ENCODE peak calls at places on chromosomes 2 and 18, in five cellular contexts. One of them, this sample, is unnamed.

GRCh38 chr2:3129867-3130266 is 247.8 kb downstream of the EIPR1 start:
- DNase-seq in GM12878: no peak
- DNase-seq in HEK293T: no peak
- DNase-seq in H1: no peak
- DNase-seq in HepG2: no peak
- DNase-seq in this sample: no peak

GRCh38 chr2:219637842-219638185 is 10.4 kb downstream of the SLC4A3 start:
- DNase-seq in GM12878: no peak
- DNase-seq in HEK293T: no peak
- DNase-seq in H1: no peak
- DNase-seq in HepG2: no peak
- DNase-seq in this sample: no peak

GRCh38 chr2:3008551-3009498 is 368.8 kb downstream of the EIPR1 start:
- DNase-seq in GM12878: no peak
- DNase-seq in H1: no peak
- DNase-seq in HepG2: no peak
- DNase-seq in HEK293T: no peak
- DNase-seq in this sample: no peak

GRCh38 chr2:69062307-69062706 is 49.3 kb downstream of the ANTXR1 start:
- DNase-seq in GM12878: no peak
- DNase-seq in HEK293T: no peak
- DNase-seq in HepG2: peak
- DNase-seq in H1: no peak
- DNase-seq in this sample: no peak

GRCh38 chr2:205957452-205958154 is 128.4 kb downstream of the INO80D start:
- DNase-seq in HepG2: no peak
- DNase-seq in H1: no peak
- DNase-seq in GM12878: no peak
- DNase-seq in HEK293T: no peak
- DNase-seq in this sample: peak

GRCh38 chr2:10375570-10376266 is 72.4 kb downstream of the ODC1 start:
- DNase-seq in GM12878: no peak
- DNase-seq in HepG2: no peak
- DNase-seq in H1: no peak
- DNase-seq in HEK293T: no peak
- DNase-seq in this sample: no peak

GRCh38 chr2:230865766-230866703 is 1.3 kb downstream of the ITM2C start:
- DNase-seq in HepG2: no peak
- DNase-seq in GM12878: no peak
- DNase-seq in HEK293T: no peak
- DNase-seq in H1: peak
- DNase-seq in this sample: no peak

GRCh38 chr2:64404002-64404731 is 49.8 kb upstream of the LGALSL start:
- DNase-seq in GM12878: no peak
- DNase-seq in H1: peak
- DNase-seq in HEK293T: no peak
- DNase-seq in HepG2: peak
- DNase-seq in this sample: peak

GRCh38 chr2:174343343-174343637 is 8.5 kb downstream of the SP9 start:
- DNase-seq in HEK293T: no peak
- DNase-seq in H1: no peak
- DNase-seq in HepG2: no peak
- DNase-seq in GM12878: no peak
- DNase-seq in this sample: no peak

GRCh38 chr2:46915281-46915810 is at the start of gene MCFD2:
- DNase-seq in H1: no peak
- DNase-seq in HEK293T: no peak
- DNase-seq in HepG2: no peak
- DNase-seq in GM12878: no peak
- DNase-seq in this sample: no peak

GRCh38 chr2:600542-601386 is 76.4 kb downstream of the TMEM18 start:
- DNase-seq in H1: peak
- DNase-seq in HepG2: no peak
- DNase-seq in GM12878: no peak
- DNase-seq in HEK293T: no peak
- DNase-seq in this sample: no peak

GRCh38 chr2:85865539-85866164 is 23.1 kb downstream of the ST3GAL5 start:
- DNase-seq in HEK293T: no peak
- DNase-seq in GM12878: peak
- DNase-seq in HepG2: no peak
- DNase-seq in H1: no peak
- DNase-seq in this sample: no peak

GRCh38 chr2:11465485-11466306 is at the start of gene E2F6:
- DNase-seq in HepG2: peak
- DNase-seq in HEK293T: peak
- DNase-seq in GM12878: peak
- DNase-seq in H1: peak
- DNase-seq in this sample: peak

GRCh38 chr18:23108496-23108895 is 26.8 kb upstream of the CABLES1 start:
- DNase-seq in HepG2: no peak
- DNase-seq in HEK293T: no peak
- DNase-seq in GM12878: no peak
- DNase-seq in H1: no peak
- DNase-seq in this sample: no peak

GRCh38 chr18:62999392-62999791 is 284.1 kb downstream of the PHLPP1 start:
- DNase-seq in H1: no peak
- DNase-seq in HEK293T: no peak
- DNase-seq in GM12878: no peak
- DNase-seq in HepG2: no peak
- DNase-seq in this sample: no peak

GRCh38 chr2:85905187-85905666 is 16.4 kb upstream of the ST3GAL5 start:
- DNase-seq in HepG2: no peak
- DNase-seq in GM12878: no peak
- DNase-seq in H1: no peak
- DNase-seq in HEK293T: no peak
- DNase-seq in this sample: no peak

GRCh38 chr2:38261569-38262513 is 115.2 kb downstream of the ATL2 start:
- DNase-seq in HEK293T: no peak
- DNase-seq in H1: no peak
- DNase-seq in HepG2: no peak
- DNase-seq in GM12878: peak
- DNase-seq in this sample: no peak

GRCh38 chr18:750456-750855 is 38.0 kb upstream of the ENOSF1 start:
- DNase-seq in HepG2: no peak
- DNase-seq in GM12878: no peak
- DNase-seq in H1: no peak
- DNase-seq in HEK293T: no peak
- DNase-seq in this sample: no peak
- TF ChIP-seq SUZ12 in HepG2: no peak
- TF ChIP-seq SUZ12 in GM12878: no peak
- TF ChIP-seq SUZ12 in H1: no peak
- TF ChIP-seq SUZ12 in HEK293T: no peak
- TF ChIP-seq SUZ12 in this sample: no peak

DNA sequence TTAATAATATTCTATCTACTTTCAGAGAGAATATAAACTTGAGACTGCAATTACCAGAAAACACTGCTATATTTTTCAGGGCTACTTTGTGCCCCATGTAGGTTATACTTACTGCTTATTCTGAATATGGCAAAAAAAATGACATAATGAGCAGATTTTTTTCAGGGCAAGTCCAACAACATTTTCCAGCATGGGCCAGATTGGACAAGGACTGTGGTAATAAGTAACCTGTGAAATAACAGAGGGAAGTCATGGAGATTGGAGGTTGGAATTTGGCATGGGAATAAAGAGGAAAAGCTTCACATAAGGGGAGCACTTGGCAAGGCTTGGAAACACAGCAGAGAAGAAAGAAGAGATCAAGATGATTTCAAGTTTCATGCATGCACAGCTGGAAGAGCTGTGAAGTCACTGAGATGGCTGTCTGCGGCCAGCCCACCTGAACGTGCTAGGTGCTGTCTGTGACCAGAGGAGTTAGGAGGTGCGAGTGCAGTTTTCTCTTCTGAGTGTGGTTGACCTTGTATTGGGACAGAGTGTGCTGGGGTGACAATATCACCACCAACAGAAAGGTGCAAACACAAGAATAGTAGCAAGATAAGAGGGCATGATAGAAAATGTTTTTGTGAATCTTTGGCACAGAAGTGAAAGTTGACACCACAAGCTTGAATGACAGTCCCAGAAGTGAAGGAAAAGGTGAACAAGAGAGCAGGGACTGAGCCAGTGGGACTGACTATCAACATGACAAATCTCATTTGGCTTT is 71.1 kb upstream of the DSC1 start:
- DNase-seq in H1: no peak
- DNase-seq in HepG2: peak
- DNase-seq in HEK293T: no peak
- DNase-seq in GM12878: no peak
- DNase-seq in this sample: no peak
- TF ChIP-seq SUZ12 in H1: no peak
- TF ChIP-seq SUZ12 in HepG2: no peak
- TF ChIP-seq SUZ12 in HEK293T: no peak
- TF ChIP-seq SUZ12 in GM12878: no peak
- TF ChIP-seq SUZ12 in this sample: no peak

DNA sequence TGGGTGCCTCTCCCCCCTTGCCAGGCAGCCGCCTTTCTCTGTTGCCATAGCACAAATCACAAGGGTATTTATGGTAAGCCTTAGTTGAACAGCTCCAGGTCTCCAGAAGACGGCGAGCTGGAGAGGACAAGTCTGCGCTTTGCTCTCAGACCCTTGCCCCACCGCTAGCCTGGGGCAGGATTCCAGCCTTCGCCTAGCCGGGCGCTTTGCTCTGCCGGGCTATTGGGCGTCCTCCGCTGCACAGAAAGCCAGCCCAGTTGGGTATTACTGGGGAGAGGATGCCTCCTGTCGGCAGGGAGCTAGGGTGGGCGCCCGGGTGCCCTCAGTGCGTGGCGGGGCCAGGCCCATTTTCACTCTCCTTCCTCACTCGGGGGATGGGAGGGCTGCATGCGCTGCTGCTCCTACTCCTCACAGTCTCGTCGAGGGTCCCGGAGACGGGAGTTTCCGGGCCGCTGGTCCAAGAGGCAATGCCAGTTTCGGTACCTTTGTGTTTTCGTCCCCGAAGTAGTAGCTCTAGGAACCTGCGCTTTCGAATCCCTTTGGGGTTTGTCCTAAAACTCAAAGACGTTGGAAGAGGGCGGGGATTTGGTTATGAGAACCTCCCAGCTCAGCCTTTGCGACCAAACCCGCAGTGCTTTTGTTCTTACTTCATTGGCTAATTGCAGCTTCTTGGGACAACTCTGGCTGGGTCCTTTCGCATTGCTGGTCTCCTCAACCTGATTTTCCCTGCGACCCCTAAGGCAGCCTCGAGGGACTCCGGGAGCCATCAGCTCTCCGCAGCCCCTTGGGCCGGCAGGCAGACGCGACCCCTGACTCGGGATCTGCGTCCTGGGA is 3.6 kb upstream of the DLX2 start:
- DNase-seq in GM12878: no peak
- DNase-seq in HEK293T: no peak
- DNase-seq in HepG2: peak
- DNase-seq in H1: peak
- DNase-seq in this sample: no peak
- TF ChIP-seq SUZ12 in GM12878: no peak
- TF ChIP-seq SUZ12 in HEK293T: no peak
- TF ChIP-seq SUZ12 in HepG2: no peak
- TF ChIP-seq SUZ12 in H1: peak
- TF ChIP-seq SUZ12 in this sample: no peak

GRCh38 chr2:156465573-156465972 is 29.4 kb downstream of the GPD2 start:
- DNase-seq in HepG2: no peak
- DNase-seq in GM12878: no peak
- DNase-seq in H1: no peak
- DNase-seq in HEK293T: no peak
- DNase-seq in this sample: no peak

GRCh38 chr2:156464106-156464505 is 27.9 kb downstream of the GPD2 start:
- DNase-seq in HepG2: no peak
- DNase-seq in H1: no peak
- DNase-seq in HEK293T: no peak
- DNase-seq in GM12878: no peak
- DNase-seq in this sample: no peak

GRCh38 chr2:156470975-156471583 is 34.9 kb downstream of the GPD2 start:
- DNase-seq in H1: no peak
- DNase-seq in HEK293T: no peak
- DNase-seq in HepG2: no peak
- DNase-seq in GM12878: no peak
- DNase-seq in this sample: no peak

GRCh38 chr2:156471772-156472171 is 35.6 kb downstream of the GPD2 start:
- DNase-seq in HepG2: no peak
- DNase-seq in HEK293T: no peak
- DNase-seq in H1: no peak
- DNase-seq in GM12878: no peak
- DNase-seq in this sample: no peak

GRCh38 chr2:156466739-156467405 is 30.7 kb downstream of the GPD2 start:
- DNase-seq in H1: no peak
- DNase-seq in HEK293T: no peak
- DNase-seq in HepG2: no peak
- DNase-seq in GM12878: no peak
- DNase-seq in this sample: no peak
- TF ChIP-seq SUZ12 in H1: no peak
- TF ChIP-seq SUZ12 in HEK293T: no peak
- TF ChIP-seq SUZ12 in HepG2: no peak
- TF ChIP-seq SUZ12 in GM12878: no peak
- TF ChIP-seq SUZ12 in this sample: no peak